ENCODE peak calls at places on chromosomes 3 and 15, in eight cellular contexts. P, T, L, M, G, H, Y and J are unnamed samples.

GRCh38 chr3:139679218-139679617 is 1.4 kb upstream of the NMNAT3 start:
- DNase-seq in G (no peak), T (no peak), L (no peak), P (no peak), H (no peak), M (no peak), Y (no peak), J (no peak)

GRCh38 chr3:39208463-39209055 is 16.2 kb upstream of the XIRP1 start:
- DNase-seq in T (peak), H (peak), P (peak), G (no peak), L (peak), M (no peak), Y (peak), J (peak)

GRCh38 chr3:59451041-59451763 is 401.4 kb upstream of the CFAP20DC start:
- DNase-seq in H (no peak), L (no peak), M (no peak), P (no peak), G (peak), Y (no peak), T (peak), J (no peak)

GRCh38 chr3:158159714-158160113 is 49.8 kb downstream of the RSRC1 start:
- DNase-seq in M (no peak), P (no peak), H (no peak), T (no peak), G (no peak), Y (no peak), L (no peak), J (peak)

GRCh38 chr3:192864943-192865342 is 52.7 kb downstream of the MB21D2 start:
- DNase-seq in T (no peak), H (no peak), L (peak), Y (no peak), M (no peak), P (no peak), G (no peak), J (no peak)

GRCh38 chr3:189119947-189120346 is 51.8 kb upstream of the TPRG1 start:
- DNase-seq in M (no peak), Y (no peak), T (no peak), P (no peak), H (no peak), G (no peak), L (no peak), J (no peak)

GRCh38 chr3:28317438-28318022 is 31.0 kb upstream of the ZCWPW2 start:
- DNase-seq in P (peak), T (peak), G (no peak), H (no peak), M (no peak), L (peak), Y (no peak), J (peak)

GRCh38 chr3:46455231-46456115 is 9.2 kb downstream of the LTF start:
- DNase-seq in Y (no peak), M (no peak), P (no peak), G (no peak), H (no peak), T (no peak), L (no peak), J (no peak)

GRCh38 chr3:4983739-4984510 is 4.7 kb downstream of the BHLHE40 start:
- DNase-seq in L (peak), P (peak), T (peak), G (peak), M (no peak), H (no peak), Y (peak), J (peak)

GRCh38 chr3:171532294-171532693 is 72.1 kb upstream of the TNIK start:
- DNase-seq in T (no peak), H (no peak), M (no peak), L (no peak), Y (no peak), G (no peak), P (no peak), J (no peak)

GRCh38 chr15:24683736-24684135 is 8.2 kb downstream of the NPAP1 start:
- DNase-seq in T (no peak), P (no peak), G (no peak), M (no peak), H (no peak), Y (no peak), L (no peak), J (no peak)

GRCh38 chr3:197891-198491 is 1.4 kb downstream of the CHL1 start:
- DNase-seq in H (no peak), P (no peak), M (no peak), G (no peak), L (no peak), Y (peak), T (no peak), J (no peak)

GRCh38 chr3:117439812-117440211 is 730.2 kb downstream of the TUSC7 start:
- DNase-seq in T (no peak), H (peak), G (no peak), Y (no peak), P (no peak), M (no peak), L (peak), J (peak)

GRCh38 chr3:129650256-129650872 is 43.9 kb upstream of the PLXND1 start:
- DNase-seq in H (peak), L (peak), P (peak), T (peak), M (no peak), G (peak), Y (peak), J (peak)

GRCh38 chr3:151296226-151296625 is 17.9 kb upstream of the P2RY14 start:
- DNase-seq in Y (no peak), G (no peak), H (no peak), T (no peak), L (no peak), M (no peak), P (no peak), J (no peak)

GRCh38 chr15:56813995-56814394 is 80.7 kb upstream of the ZNF280D start:
- DNase-seq in M (no peak), Y (no peak), H (no peak), P (no peak), T (no peak), G (no peak), L (no peak), J (no peak)

GRCh38 chr15:85616549-85616948 is 178.2 kb downstream of the KLHL25 start:
- DNase-seq in T (no peak), M (no peak), L (no peak), H (no peak), G (no peak), P (no peak), Y (no peak), J (no peak)

GRCh38 chr3:71578045-71578730 is 5.3 kb downstream of the FOXP1 start:
- DNase-seq in G (no peak), Y (no peak), H (no peak), P (no peak), T (peak), L (peak), M (no peak), J (no peak)

GRCh38 chr3:172438181-172438580 is 10.1 kb downstream of the GHSR start:
- DNase-seq in P (no peak), T (no peak), L (no peak), G (no peak), Y (no peak), M (no peak), H (no peak), J (no peak)

GRCh38 chr3:8538904-8539303 is 37.3 kb downstream of the LMCD1 start:
- DNase-seq in M (no peak), T (no peak), G (no peak), Y (no peak), L (peak), P (no peak), H (no peak), J (no peak)

GRCh38 chr3:126487151-126487771 is 11.6 kb upstream of the ZXDC start:
- DNase-seq in T (peak), P (no peak), Y (no peak), L (peak), G (no peak), H (no peak), M (no peak), J (no peak)

GRCh38 chr3:136277634-136278033 is 27.5 kb downstream of the PCCB start:
- DNase-seq in P (no peak), L (no peak), M (no peak), T (peak), H (no peak), Y (no peak), G (no peak), J (no peak)

GRCh38 chr3:99645277-99646106 is 7.1 kb downstream of the COL8A1 start:
- DNase-seq in H (peak), P (no peak), Y (no peak), L (peak), G (no peak), M (no peak), T (peak), J (peak)